ENCODE peak calls at places on chromosomes 3 and 15, in seven cellular contexts. A is NB4, M is body of pancreas, D is transverse colon, B is choroid plexus epithelial cell, S is AG09309, Q is tibial nerve. N is an unnamed sample.

GRCh38 chr3:190346541-190346940 is 24.3 kb upstream of the CLDN1 start:
- DNase-seq in A (no peak), M (no peak), D (no peak), B (no peak), S (no peak), Q (no peak), N (no peak)

GRCh38 chr15:40047413-40048154 is 8.6 kb upstream of the SRP14 start:
- DNase-seq in A (peak; percentile 91), M (peak; percentile 46), D (peak; percentile 69), B (peak; percentile 91), S (no peak), Q (no peak), N (no peak)

GRCh38 chr15:101145362-101145761 is 106.5 kb downstream of the CHSY1 start:
- DNase-seq in A (no peak), M (no peak), D (no peak), B (peak; percentile 78), S (no peak), Q (no peak), N (no peak)

GRCh38 chr3:10315771-10316344 is 5.1 kb downstream of the SEC13 start:
- DNase-seq in A (no peak), M (no peak), D (no peak), B (no peak), S (no peak), Q (no peak), N (no peak)

GRCh38 chr3:123329636-123330340 is 119.1 kb downstream of the ADCY5 start:
- DNase-seq in A (no peak), M (peak; percentile 74), D (no peak), B (no peak), S (no peak), Q (no peak), N (no peak)

GRCh38 chr3:55014081-55014480 is 86.2 kb upstream of the LRTM1 start:
- DNase-seq in A (no peak), M (no peak), D (no peak), B (no peak), S (no peak), Q (no peak), N (no peak)

GRCh38 chr3:194196876-194197275 is 60.9 kb downstream of the HES1 start:
- DNase-seq in A (no peak), M (no peak), D (no peak), B (no peak), S (no peak), Q (no peak), N (no peak)

GRCh38 chr3:119240101-119240581 is 537 bp downstream of the B4GALT4 start:
- DNase-seq in A (no peak), M (no peak), D (peak; percentile 74), B (peak; percentile 17), S (no peak), Q (peak; percentile 24), N (no peak)

GRCh38 chr3:123821920-123822319 is 62.2 kb downstream of the MYLK start:
- DNase-seq in A (no peak), M (no peak), D (no peak), B (no peak), S (no peak), Q (no peak), N (no peak)

GRCh38 chr15:80169768-80170357 is 17.1 kb downstream of the FAH start:
- DNase-seq in A (no peak), M (no peak), D (no peak), B (no peak), S (no peak), Q (no peak), N (no peak)

GRCh38 chr15:68733666-68734065 is 87.0 kb downstream of the ANP32A start:
- DNase-seq in A (no peak), M (no peak), D (no peak), B (no peak), S (no peak), Q (no peak), N (no peak)

GRCh38 chr15:59278120-59278519 is 71.5 kb downstream of the LDHAL6B start:
- DNase-seq in A (no peak), M (no peak), D (no peak), B (no peak), S (no peak), Q (no peak), N (no peak)

GRCh38 chr3:181431743-181432142 is 280.0 kb upstream of the SOX2 start:
- DNase-seq in A (no peak), M (no peak), D (no peak), B (no peak), S (no peak), Q (no peak), N (no peak)

DNA sequence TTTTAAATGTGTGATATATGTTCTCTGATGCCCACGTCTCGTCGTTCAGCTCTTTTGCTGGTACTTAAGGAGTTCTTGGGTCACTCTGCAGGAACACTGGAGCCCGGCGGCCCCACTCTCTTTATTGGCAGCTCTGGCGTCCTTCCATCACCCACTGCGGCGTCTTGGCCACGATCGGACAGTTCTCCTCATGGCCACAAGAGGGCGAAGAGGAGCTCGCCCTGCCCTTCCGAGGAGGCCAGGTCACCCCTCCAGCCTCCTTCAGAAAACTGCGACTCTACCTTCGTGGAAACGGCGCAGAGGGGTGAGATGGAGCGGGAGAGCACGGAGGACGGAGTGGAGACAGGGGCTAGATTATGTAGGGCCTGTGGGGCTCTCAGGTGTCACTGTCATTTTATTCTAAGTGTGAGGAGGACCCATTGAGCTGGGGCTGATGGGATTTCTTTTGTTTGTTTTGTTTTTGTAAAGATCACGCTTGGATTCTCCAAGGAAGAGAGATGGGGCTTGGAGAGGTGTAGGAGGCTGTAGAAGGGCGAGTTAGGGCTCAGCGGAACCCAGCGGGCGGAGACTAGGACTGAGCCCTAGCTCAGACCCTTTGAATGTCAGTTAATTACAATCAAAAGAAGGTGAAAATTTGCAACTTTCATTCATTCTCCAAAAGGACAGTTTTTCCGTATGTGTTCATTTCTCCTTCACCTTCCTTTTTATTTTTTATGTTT is 28.0 kb upstream of the GABRA5 start:
- DNase-seq in A (peak; percentile 15), M (peak; percentile 16), D (no peak), B (no peak), S (no peak), Q (no peak), N (no peak)
- TF ChIP-seq CTCF in A (peak; percentile 70), M (peak; percentile 29), D (no peak), B (peak; percentile 18), S (peak; percentile 40), Q (no peak), N (peak; percentile 47)

DNA sequence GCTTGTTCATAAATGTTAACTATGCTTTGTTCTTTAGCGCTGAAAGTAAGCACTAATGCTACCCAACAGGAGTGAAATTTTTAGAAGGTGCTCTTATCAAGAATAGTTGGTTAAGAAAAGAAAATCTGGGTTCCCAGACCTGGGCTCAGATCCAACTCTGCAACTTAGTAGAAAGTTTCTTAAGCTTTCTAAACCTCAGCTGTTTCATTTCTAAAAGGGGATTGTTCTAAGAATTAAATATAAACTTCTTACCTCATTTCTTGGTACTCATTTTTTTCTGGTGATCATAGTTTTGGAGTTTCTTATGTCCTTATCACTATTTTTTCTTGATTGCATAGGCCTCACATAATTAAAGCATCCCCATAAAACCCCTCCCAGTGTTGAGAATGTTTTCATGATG is 12.1 kb downstream of the ARPP21 start:
- DNase-seq in A (no peak), M (no peak), D (no peak), B (peak; percentile 46), S (no peak), Q (no peak), N (no peak)
- H3K4me3 ChIP-seq in A (no peak overlapping the region), M (no peak overlapping the region), D (no peak overlapping the region), B (no peak overlapping the region), S (no peak overlapping the region), Q (no peak overlapping the region), N (no peak overlapping the region)

DNA sequence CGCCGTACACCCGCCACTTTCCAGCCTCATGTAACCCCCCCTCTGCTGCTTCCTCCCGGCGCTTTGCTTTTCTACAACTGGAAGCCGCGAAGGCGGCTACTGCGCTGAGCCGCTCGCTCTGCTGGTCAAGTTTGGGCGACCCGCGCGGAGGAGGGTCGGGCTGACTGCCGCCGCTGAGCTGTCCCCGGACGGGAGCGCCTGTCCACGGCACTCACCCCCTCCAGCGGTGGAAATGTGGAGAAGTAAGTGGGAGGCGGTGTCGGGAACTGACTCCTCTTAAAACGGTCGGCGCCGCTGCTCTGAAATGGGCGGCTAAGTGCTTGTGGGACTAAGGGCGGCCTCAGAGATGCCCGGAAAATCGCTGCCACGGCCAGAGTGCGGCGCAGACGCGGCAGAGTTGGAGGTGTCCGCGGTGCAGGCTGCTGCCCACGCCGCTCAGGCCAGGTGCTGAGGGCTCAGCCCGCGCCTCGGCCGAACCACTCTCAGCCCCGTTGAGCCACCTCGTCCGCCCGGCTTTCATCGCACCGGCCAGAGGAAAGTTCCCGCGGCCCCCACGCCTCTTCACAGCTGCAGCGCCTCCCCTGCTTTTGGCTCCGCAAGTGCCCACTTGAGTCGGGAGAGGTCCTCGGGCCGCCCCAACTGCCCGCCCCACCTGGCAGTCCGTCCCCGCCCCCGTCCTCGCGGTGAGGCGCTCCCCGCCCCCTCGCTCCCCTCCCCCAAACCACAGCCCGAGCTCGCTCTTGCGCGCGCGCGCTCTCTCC is 394 bp upstream of the EPHA6 start:
- DNase-seq in A (no peak), M (peak; percentile 65), D (peak; percentile 26), B (peak; percentile 40), S (no peak), Q (peak; percentile 31), N (no peak)
- TF ChIP-seq CTCF in A (no peak), M (peak; percentile 23), D (peak; percentile 18), B (peak; percentile 35), S (peak; percentile 26), Q (no peak), N (peak; percentile 27)

DNA sequence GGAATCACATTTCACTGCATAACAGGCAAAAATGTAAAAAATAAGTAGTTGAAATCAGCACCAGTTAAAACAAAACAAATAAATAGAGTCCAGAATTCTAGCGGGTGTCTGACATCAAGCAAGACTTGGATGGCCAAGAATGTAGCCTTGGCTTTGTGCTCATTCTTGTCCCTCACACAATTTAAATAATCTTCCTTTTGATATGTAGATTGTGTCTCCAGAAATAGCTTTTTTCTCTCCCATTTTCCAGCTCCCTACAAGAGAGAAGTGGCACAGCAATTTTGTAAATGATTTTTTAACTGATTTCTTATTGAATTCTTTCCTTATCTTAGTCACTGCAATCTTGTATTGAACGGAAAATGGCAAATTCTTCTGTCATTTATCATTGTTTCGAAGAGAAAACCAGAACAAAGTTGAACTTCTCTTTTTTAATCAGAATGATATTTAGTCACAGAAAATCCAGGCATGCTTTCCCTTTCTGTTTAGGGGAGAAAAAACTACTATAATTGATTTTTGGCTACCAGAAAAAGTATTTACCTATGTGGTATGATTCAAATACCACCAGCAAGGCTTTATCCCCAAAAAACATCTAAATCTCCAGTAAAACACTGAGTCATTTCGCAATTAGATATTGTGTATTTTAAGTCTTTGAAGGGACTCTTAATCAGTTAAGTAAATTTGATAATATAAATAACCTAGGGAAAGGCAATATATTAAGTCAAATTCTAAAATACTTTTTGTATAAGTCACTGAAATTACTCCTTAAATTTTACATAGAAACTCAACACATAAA is 481.8 kb downstream of the GBE1 start:
- DNase-seq in A (no peak), M (no peak), D (no peak), B (peak; percentile 49), S (no peak), Q (no peak), N (no peak)
- H3K4me3 ChIP-seq in A (no peak overlapping the region), M (no peak overlapping the region), D (no peak overlapping the region), B (peak overlapping the region; percentile 22), S (no peak overlapping the region), Q (no peak overlapping the region), N (no peak overlapping the region)

DNA sequence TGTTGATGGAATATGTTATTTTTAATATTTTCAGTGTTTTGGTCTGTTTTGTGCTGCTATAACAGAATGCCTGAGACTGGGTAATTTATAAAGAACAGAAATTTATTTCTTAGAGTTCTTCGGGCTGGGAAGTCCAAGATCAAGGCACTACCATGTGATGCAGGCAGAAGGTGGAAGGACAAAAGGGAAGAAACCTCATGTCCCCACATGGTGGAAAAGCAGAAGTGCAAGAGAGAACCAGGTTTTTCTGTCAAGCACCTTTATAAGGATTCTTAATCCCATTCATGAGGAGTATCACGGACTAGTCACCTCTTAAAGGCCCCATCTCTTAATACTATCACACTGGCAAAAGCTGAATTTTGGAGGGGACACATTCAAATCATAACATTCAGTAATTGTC is 57.9 kb upstream of the EPHB3 start:
- DNase-seq in A (peak; percentile 16), M (no peak), D (no peak), B (no peak), S (no peak), Q (no peak), N (no peak)
- TF ChIP-seq CTCF in A (no peak), M (no peak), D (no peak), B (no peak), S (no peak), Q (no peak), N (no peak)

N was measured in epithelial cell of proximal tubule.